ENCODE peak calls at places on chromosomes 1 and 21, in nine cellular contexts. W is stimulated activated naive B cell treated with anti-CD40 and anti-IgM and Interleukin-4, amounts not matched to agents 10 μg/mL and 1 μg/mL and 100 μg/mL, for 72 hours; U is HCT116; S is esophagus squamous epithelium; A is DMS153; Z is breast epithelium; O is left ventricle myocardium inferior; X is stimulated activated CD4-positive, alpha-beta T cell treated with anti-CD3 and anti-CD28 coated beads, TNF-alpha, amount 100 ng/mL, for 48 hours; Q is glutamatergic neuron. I is an unnamed sample.

GRCh38 chr1:109241344-109241743 is 8.0 kb upstream of the CELSR2 start:
- DNase-seq in O (no peak), A (no peak), W (no peak), U (no peak), X (no peak), S (no peak), Q (peak), Z (no peak), I (no peak)

GRCh38 chr1:203274603-203275381 is 30.5 kb upstream of the BTG2 start:
- DNase-seq in W (no peak), Z (no peak), Q (no peak), U (no peak), A (no peak), S (no peak), X (no peak), O (no peak), I (no peak)

GRCh38 chr1:202221911-202222909 is 28.6 kb downstream of the LGR6 start:
- DNase-seq in X (no peak), W (no peak), Q (no peak), Z (no peak), U (no peak), O (no peak), A (no peak), S (no peak), I (no peak)

GRCh38 chr1:89725016-89725380 is 92.1 kb downstream of the LRRC8C start:
- DNase-seq in Q (no peak), U (no peak), Z (no peak), O (peak), X (no peak), A (no peak), W (no peak), S (no peak), I (peak)

GRCh38 chr1:181592261-181592859 is 109.0 kb downstream of the CACNA1E start:
- DNase-seq in Z (no peak), Q (no peak), S (no peak), W (no peak), U (no peak), A (no peak), X (no peak), O (no peak), I (no peak)

GRCh38 chr1:91099746-91100621 is 78.1 kb upstream of the ZNF644 start:
- DNase-seq in O (no peak), S (no peak), X (no peak), A (no peak), U (no peak), Z (no peak), W (no peak), Q (no peak), I (no peak)

GRCh38 chr1:81044708-81045107 is 756.0 kb upstream of the ADGRL2 start:
- DNase-seq in X (no peak), S (no peak), U (no peak), O (no peak), Q (no peak), A (no peak), W (no peak), Z (no peak), I (no peak)

GRCh38 chr1:235391879-235392278 is 24.7 kb downstream of the TBCE start:
- DNase-seq in S (no peak), W (no peak), A (no peak), X (no peak), O (no peak), U (no peak), Q (no peak), Z (no peak), I (no peak)

GRCh38 chr1:202589190-202589680 is 121.0 kb downstream of the SYT2 start:
- DNase-seq in U (peak), X (no peak), Q (no peak), A (no peak), W (no peak), O (peak), Z (peak), S (no peak), I (peak)

GRCh38 chr21:42567181-42567560 is 53.5 kb downstream of the SLC37A1 start:
- DNase-seq in Z (peak), Q (peak), S (no peak), A (no peak), X (no peak), U (no peak), W (no peak), O (no peak), I (no peak)

GRCh38 chr21:32279377-32279680 is 480 bp upstream of the MIS18A start:
- DNase-seq in U (no peak), S (no peak), O (no peak), W (no peak), Q (no peak), A (no peak), Z (no peak), X (no peak), I (no peak)

GRCh38 chr1:246690100-246690499 is 34.1 kb upstream of the SCCPDH start:
- DNase-seq in A (no peak), S (no peak), Q (no peak), O (no peak), U (no peak), X (no peak), W (no peak), Z (no peak), I (no peak)

GRCh38 chr1:45297604-45298356 is 28.9 kb upstream of the HPDL start:
- DNase-seq in U (no peak), O (no peak), S (no peak), Z (no peak), A (no peak), X (no peak), Q (no peak), W (no peak), I (no peak)

GRCh38 chr1:166166701-166167394 is at the start of gene FAM78B:
- DNase-seq in Z (peak), Q (peak), A (peak), W (peak), O (peak), U (peak), S (peak), X (peak), I (no peak)

GRCh38 chr1:155134858-155135415 is 715 bp upstream of the SLC50A1 start:
- DNase-seq in W (peak), Q (peak), X (peak), S (peak), A (peak), Z (peak), U (peak), O (peak), I (peak)

GRCh38 chr1:25642710-25643109 is 26.1 kb downstream of the MAN1C1 start:
- DNase-seq in Q (no peak), S (no peak), U (no peak), W (peak), X (peak), A (no peak), O (no peak), Z (no peak), I (no peak)

GRCh38 chr1:9901148-9902059 is 8.7 kb downstream of the CTNNBIP1 start:
- DNase-seq in Q (no peak), O (peak), U (no peak), Z (no peak), S (no peak), X (no peak), A (no peak), W (no peak), I (no peak)

GRCh38 chr1:115363171-115363570 is 25.1 kb upstream of the NGF start:
- DNase-seq in O (no peak), Z (no peak), X (no peak), A (no peak), S (no peak), W (no peak), Q (no peak), U (no peak), I (no peak)

GRCh38 chr1:172144445-172145060 is 275.9 kb upstream of the C1orf105 start:
- DNase-seq in S (no peak), U (no peak), O (peak), W (no peak), Z (no peak), X (no peak), Q (peak), A (no peak), I (no peak)

GRCh38 chr1:193569096-193569495 is 382.7 kb upstream of the B3GALT2 start:
- DNase-seq in S (no peak), X (no peak), U (no peak), Z (no peak), A (no peak), W (no peak), Q (no peak), O (no peak), I (no peak)

GRCh38 chr21:9738527-9738926 is 782.9 kb upstream of the TPTE start:
- DNase-seq in Z (no peak), S (no peak), A (no peak), X (no peak), O (no peak), Q (no peak), U (no peak), W (no peak), I (no peak)

GRCh38 chr1:6082430-6082971 is 36.8 kb downstream of the KCNAB2 start:
- DNase-seq in W (no peak), X (no peak), A (no peak), U (no peak), Q (no peak), O (no peak), Z (no peak), S (no peak), I (no peak)

GRCh38 chr21:44850905-44851657 is 22.4 kb downstream of the PTTG1IP start:
- DNase-seq in Q (no peak), O (no peak), W (no peak), A (no peak), Z (peak), S (no peak), X (no peak), U (no peak), I (no peak)

GRCh38 chr1:87155180-87155579 is 173.5 kb upstream of the LMO4 start:
- DNase-seq in S (no peak), Z (no peak), W (no peak), X (no peak), A (peak), Q (no peak), O (no peak), U (no peak), I (no peak)

GRCh38 chr1:225445644-225446297 is 17.9 kb upstream of the LBR start:
- DNase-seq in O (no peak), U (no peak), X (no peak), Q (no peak), W (no peak), A (no peak), S (no peak), Z (no peak), I (no peak)

GRCh38 chr1:41535236-41535720 is 50.8 kb upstream of the EDN2 start:
- DNase-seq in A (no peak), Z (peak), U (no peak), Q (no peak), W (no peak), S (no peak), X (no peak), O (no peak), I (no peak)

GRCh38 chr1:187070076-187070475 is 241.3 kb downstream of the PLA2G4A start:
- DNase-seq in O (no peak), A (no peak), Z (no peak), W (no peak), S (no peak), Q (no peak), U (no peak), X (no peak), I (no peak)

GRCh38 chr1:32759521-32759980 is 57.0 kb upstream of the SYNC start:
- DNase-seq in W (no peak), Q (no peak), S (no peak), X (no peak), O (no peak), U (no peak), Z (peak), A (no peak), I (no peak)

GRCh38 chr1:46903481-46903880 is 37.8 kb downstream of the CYP4A11 start:
- DNase-seq in W (no peak), A (peak), Q (no peak), S (no peak), Z (no peak), X (no peak), U (no peak), O (no peak), I (no peak)